ENCODE peak calls at places on chromosome 10, in ten cellular contexts. S is testis, N is T1000, P is HS-5, Z is Peyer's patch, M is Ammon's horn, O is activated T-cell treated with anti-CD3 and anti-CD28 coated beads for 1 hour, J is RWPE1, L is astrocyte of the cerebellum, Y is ELR. Q is an unnamed sample.

GRCh38 chr10:11435621-11436020 is 175.8 kb downstream of the USP6NL start:
- DNase-seq in Z (no peak), J (no peak), L (no peak), S (no peak), N (no peak), O (no peak), M (no peak), P (no peak), Y (no peak), Q (no peak)

GRCh38 chr10:116796910-116797513 is 52.3 kb upstream of the ENO4 start:
- DNase-seq in N (peak), O (peak), Z (peak), P (peak), L (peak), S (peak), Y (peak), M (peak), J (peak), Q (peak)

GRCh38 chr10:125824736-125825135 is 1.4 kb downstream of the BCCIP start:
- DNase-seq in P (peak), S (no peak), J (peak), M (no peak), L (no peak), O (no peak), Z (no peak), N (no peak), Y (peak), Q (no peak)

GRCh38 chr10:132482090-132482489 is 55.5 kb upstream of the INPP5A start:
- DNase-seq in P (peak), J (peak), Z (no peak), S (peak), L (peak), N (peak), M (no peak), Y (peak), O (no peak), Q (no peak)

GRCh38 chr10:71067098-71067760 is 145.1 kb upstream of the UNC5B start:
- DNase-seq in S (no peak), Z (no peak), N (no peak), J (no peak), L (no peak), P (no peak), M (peak), Y (no peak), O (no peak), Q (no peak)

GRCh38 chr10:111996103-111996502 is 187.5 kb downstream of the GPAM start:
- DNase-seq in Z (no peak), S (no peak), O (no peak), L (no peak), N (no peak), J (no peak), P (no peak), M (no peak), Y (no peak), Q (no peak)

GRCh38 chr10:24681476-24682088 is 42.1 kb downstream of the ARHGAP21 start:
- DNase-seq in J (no peak), Z (no peak), M (no peak), P (no peak), S (no peak), Y (no peak), O (no peak), L (no peak), N (no peak), Q (no peak)

GRCh38 chr10:106708521-106708920 is 456.0 kb downstream of the SORCS1 start:
- DNase-seq in P (no peak), Z (no peak), S (no peak), O (no peak), L (no peak), N (no peak), M (no peak), J (no peak), Y (no peak), Q (no peak)

GRCh38 chr10:117226813-117227451 is 14.0 kb upstream of the SLC18A2 start:
- DNase-seq in N (no peak), P (no peak), Z (no peak), M (no peak), S (peak), Y (peak), O (no peak), J (peak), L (no peak), Q (peak)

GRCh38 chr10:17290226-17290625 is 62.2 kb downstream of the VIM start:
- DNase-seq in M (no peak), P (no peak), L (no peak), N (no peak), J (peak), O (no peak), S (no peak), Z (no peak), Y (peak), Q (no peak)

GRCh38 chr10:88508054-88508453 is 75.1 kb downstream of the RNLS start:
- DNase-seq in L (no peak), N (no peak), P (no peak), Y (no peak), Z (no peak), O (no peak), J (no peak), S (no peak), M (no peak), Q (no peak)

GRCh38 chr10:124245806-124246440 is 152.5 kb upstream of the CHST15 start:
- DNase-seq in Z (peak), O (no peak), L (no peak), Y (no peak), M (no peak), N (no peak), S (no peak), J (no peak), P (no peak), Q (no peak)

GRCh38 chr10:115772606-115773005 is 500.4 kb downstream of the GFRA1 start:
- DNase-seq in Z (no peak), P (peak), N (no peak), J (peak), Y (peak), L (peak), M (peak), S (no peak), O (no peak), Q (no peak)

GRCh38 chr10:34032564-34032963 is 698.1 kb upstream of the NRP1 start:
- DNase-seq in L (no peak), P (no peak), Z (no peak), M (no peak), S (no peak), Y (no peak), N (no peak), O (no peak), J (no peak), Q (no peak)

GRCh38 chr10:78829570-78829969 is 239.2 kb upstream of the ZMIZ1 start:
- DNase-seq in Y (peak), J (no peak), M (no peak), Z (no peak), S (no peak), O (no peak), P (peak), N (no peak), L (no peak), Q (no peak)

GRCh38 chr10:78459639-78460037 is 426.0 kb downstream of the RPS24 start:
- DNase-seq in N (no peak), Z (no peak), S (no peak), Y (no peak), J (no peak), O (no peak), M (no peak), L (no peak), P (no peak), Q (no peak)

GRCh38 chr10:131742371-131743000 is 158.3 kb upstream of the PPP2R2D start:
- DNase-seq in Z (peak), N (no peak), L (no peak), S (no peak), M (no peak), O (no peak), J (no peak), P (no peak), Y (no peak), Q (no peak)

GRCh38 chr10:22133640-22134624 is 83.9 kb downstream of the EBLN1 start:
- DNase-seq in Y (no peak), L (no peak), N (no peak), Z (no peak), P (no peak), S (no peak), M (no peak), J (no peak), O (no peak), Q (no peak)

GRCh38 chr10:77737608-77738007 is 100.0 kb upstream of the KCNMA1 start:
- DNase-seq in L (peak), P (peak), N (no peak), S (no peak), J (peak), O (no peak), M (no peak), Y (peak), Z (no peak), Q (no peak)

GRCh38 chr10:128908109-128908898 is 558.7 kb upstream of the MGMT start:
- DNase-seq in J (no peak), S (no peak), Y (no peak), P (no peak), O (no peak), M (no peak), N (no peak), Z (no peak), L (no peak), Q (no peak)

GRCh38 chr10:63717089-63717715 is 196.0 kb downstream of the REEP3 start:
- DNase-seq in S (no peak), M (no peak), L (no peak), N (no peak), Y (no peak), O (no peak), J (no peak), Z (no peak), P (no peak), Q (no peak)

GRCh38 chr10:130441041-130441440 is 304.9 kb downstream of the GLRX3 start:
- DNase-seq in Y (no peak), P (no peak), Z (no peak), O (no peak), S (no peak), J (no peak), N (no peak), L (no peak), M (no peak), Q (no peak)

GRCh38 chr10:71434760-71435394 is 38.2 kb downstream of the CDH23 start:
- DNase-seq in O (no peak), Z (no peak), P (no peak), Y (no peak), N (no peak), S (no peak), M (no peak), L (no peak), J (no peak), Q (peak)

GRCh38 chr10:111125102-111125501 is 48.3 kb downstream of the ADRA2A start:
- DNase-seq in N (no peak), Y (no peak), S (no peak), L (no peak), Z (no peak), M (no peak), J (no peak), O (no peak), P (no peak), Q (no peak)

GRCh38 chr10:35089641-35090161 is 440 bp downstream of the CUL2 start:
- DNase-seq in S (peak), O (no peak), J (peak), P (no peak), N (no peak), Y (peak), Z (no peak), L (no peak), M (no peak), Q (peak)

GRCh38 chr10:43994539-43994938 is 345.9 kb upstream of the ZNF32 start:
- DNase-seq in Z (no peak), J (no peak), P (no peak), O (no peak), M (no peak), N (no peak), L (no peak), S (no peak), Y (no peak), Q (no peak)

GRCh38 chr10:11677480-11677879 is 64.7 kb upstream of the ECHDC3 start:
- DNase-seq in Y (no peak), L (no peak), Z (no peak), P (no peak), J (no peak), M (no peak), S (no peak), N (no peak), O (no peak), Q (no peak)

GRCh38 chr10:113496124-113496523 is 56.7 kb upstream of the HABP2 start:
- DNase-seq in S (peak), M (no peak), Z (no peak), Y (no peak), N (no peak), P (no peak), L (no peak), J (no peak), O (no peak), Q (no peak)

GRCh38 chr10:42975558-42976352 is 101.1 kb upstream of the RET start:
- DNase-seq in O (no peak), N (no peak), S (no peak), J (no peak), Y (peak), M (no peak), Z (no peak), P (no peak), L (no peak), Q (no peak)

GRCh38 chr10:114140036-114140435 is 34.0 kb downstream of the CCDC186 start:
- DNase-seq in Y (no peak), M (no peak), J (no peak), O (no peak), S (no peak), L (no peak), N (no peak), P (no peak), Z (no peak), Q (no peak)

GRCh38 chr10:133379152-133379800 is at the start of gene PAOX:
- DNase-seq in O (peak), M (peak), N (peak), J (peak), L (no peak), S (peak), Y (peak), P (no peak), Z (peak), Q (peak)

GRCh38 chr10:79422178-79422892 is 23.1 kb downstream of the ZCCHC24 start:
- DNase-seq in P (peak), J (no peak), M (no peak), Y (peak), N (peak), L (peak), O (no peak), Z (no peak), S (peak), Q (no peak)

GRCh38 chr10:12042409-12042796 is 206 bp downstream of the UPF2 start:
- DNase-seq in L (no peak), N (no peak), Z (no peak), S (no peak), J (peak), Y (peak), O (peak), P (no peak), M (no peak), Q (no peak)

GRCh38 chr10:31142026-31142425 is 110.4 kb upstream of the ZNF438 start:
- DNase-seq in Z (no peak), M (no peak), J (no peak), Y (peak), O (no peak), P (peak), N (peak), S (no peak), L (peak), Q (no peak)

Q was measured in cerebellar cortex.